ENCODE peak calls at places on chromosome 19, in five cellular contexts. One of them, this sample, is unnamed.

GRCh38 chr19:8569066-8569761 is 8.0 kb downstream of the MYO1F start:
- DNase-seq in A549: peak; percentile 64
- DNase-seq in HepG2: no peak
- DNase-seq in GM12878: peak; percentile 63
- DNase-seq in K562: peak; percentile 80
- DNase-seq in this sample: no peak

GRCh38 chr19:18433039-18433691 is 4.8 kb downstream of the ISYNA1 start:
- DNase-seq in A549: no peak
- DNase-seq in HepG2: no peak
- DNase-seq in GM12878: no peak
- DNase-seq in K562: peak; percentile 54
- DNase-seq in this sample: peak; percentile 70

GRCh38 chr19:55461974-55462628 is 659 bp upstream of the ISOC2 start:
- DNase-seq in A549: peak; percentile 61
- DNase-seq in HepG2: peak; percentile 50
- DNase-seq in GM12878: no peak
- DNase-seq in K562: peak; percentile 75
- DNase-seq in this sample: no peak

GRCh38 chr19:54114340-54114826 is 1.1 kb downstream of the TFPT start:
- DNase-seq in A549: no peak
- DNase-seq in HepG2: no peak
- DNase-seq in GM12878: no peak
- DNase-seq in K562: no peak
- DNase-seq in this sample: peak; percentile 64

GRCh38 chr19:5054551-5055456 is 85.9 kb downstream of the KDM4B start:
- DNase-seq in A549: no peak
- DNase-seq in HepG2: no peak
- DNase-seq in GM12878: no peak
- DNase-seq in K562: no peak
- DNase-seq in this sample: no peak

GRCh38 chr19:55319786-55320185 is 5.4 kb downstream of the TMEM150B start:
- DNase-seq in A549: no peak
- DNase-seq in HepG2: no peak
- DNase-seq in GM12878: no peak
- DNase-seq in K562: peak; percentile 66
- DNase-seq in this sample: peak; percentile 97

GRCh38 chr19:56309511-56310185 is 5.0 kb downstream of the ZSCAN5A start:
- DNase-seq in A549: peak; percentile 64
- DNase-seq in HepG2: peak; percentile 39
- DNase-seq in GM12878: no peak
- DNase-seq in K562: peak; percentile 80
- DNase-seq in this sample: peak; percentile 90

GRCh38 chr19:53813996-53814395 is 10.1 kb downstream of the NLRP12 start:
- DNase-seq in A549: no peak
- DNase-seq in HepG2: no peak
- DNase-seq in GM12878: no peak
- DNase-seq in K562: no peak
- DNase-seq in this sample: no peak

GRCh38 chr19:5683177-5683886 is 2.5 kb downstream of the HSD11B1L start:
- DNase-seq in A549: no peak
- DNase-seq in HepG2: no peak
- DNase-seq in GM12878: no peak
- DNase-seq in K562: no peak
- DNase-seq in this sample: no peak

GRCh38 chr19:53927745-53928144 is 18.7 kb downstream of the CACNG7 start:
- DNase-seq in A549: peak; percentile 61
- DNase-seq in HepG2: peak; percentile 33
- DNase-seq in GM12878: no peak
- DNase-seq in K562: peak; percentile 52
- DNase-seq in this sample: peak; percentile 97

GRCh38 chr19:14476663-14477401 is 1.7 kb upstream of the PTGER1 start:
- DNase-seq in A549: peak; percentile 73
- DNase-seq in HepG2: no peak
- DNase-seq in GM12878: no peak
- DNase-seq in K562: peak; percentile 66
- DNase-seq in this sample: no peak

GRCh38 chr19:5046339-5047039 is 77.6 kb downstream of the KDM4B start:
- DNase-seq in A549: peak; percentile 84
- DNase-seq in HepG2: peak; percentile 87
- DNase-seq in GM12878: no peak
- DNase-seq in K562: no peak
- DNase-seq in this sample: no peak

GRCh38 chr19:5093297-5093858 is 124.5 kb downstream of the KDM4B start:
- DNase-seq in A549: no peak
- DNase-seq in HepG2: no peak
- DNase-seq in GM12878: no peak
- DNase-seq in K562: peak; percentile 53
- DNase-seq in this sample: no peak

GRCh38 chr19:38650911-38651584 is 3.6 kb downstream of the ACTN4 start:
- DNase-seq in A549: peak; percentile 67
- DNase-seq in HepG2: no peak
- DNase-seq in GM12878: no peak
- DNase-seq in K562: no peak
- DNase-seq in this sample: no peak

GRCh38 chr19:16920816-16921529 is 32.2 kb downstream of the F2RL3 start:
- DNase-seq in A549: no peak
- DNase-seq in HepG2: no peak
- DNase-seq in GM12878: no peak
- DNase-seq in K562: peak; percentile 90
- DNase-seq in this sample: no peak

GRCh38 chr19:34837262-34837661 is 64.2 kb upstream of the ZNF599 start:
- DNase-seq in A549: no peak
- DNase-seq in HepG2: no peak
- DNase-seq in GM12878: no peak
- DNase-seq in K562: no peak
- DNase-seq in this sample: no peak

GRCh38 chr19:38224014-38224862 is at the start of gene DPF1:
- DNase-seq in A549: peak; percentile 92
- DNase-seq in HepG2: peak; percentile 78
- DNase-seq in GM12878: peak; percentile 17
- DNase-seq in K562: peak; percentile 96
- DNase-seq in this sample: peak; percentile 94

GRCh38 chr19:17090501-17091074 is 15.0 kb downstream of the MYO9B start:
- DNase-seq in A549: no peak
- DNase-seq in HepG2: no peak
- DNase-seq in GM12878: no peak
- DNase-seq in K562: no peak
- DNase-seq in this sample: no peak

GRCh38 chr19:33750587-33751385 is 45.9 kb upstream of the KCTD15 start:
- DNase-seq in A549: no peak
- DNase-seq in HepG2: no peak
- DNase-seq in GM12878: no peak
- DNase-seq in K562: no peak
- DNase-seq in this sample: no peak

GRCh38 chr19:45311640-45312039 is 11.0 kb downstream of the CKM start:
- DNase-seq in A549: no peak
- DNase-seq in HepG2: peak; percentile 28
- DNase-seq in GM12878: no peak
- DNase-seq in K562: no peak
- DNase-seq in this sample: peak; percentile 52

GRCh38 chr19:5891938-5892771 is 11.4 kb downstream of the NDUFA11 start:
- DNase-seq in A549: peak; percentile 46
- DNase-seq in HepG2: no peak
- DNase-seq in GM12878: no peak
- DNase-seq in K562: peak; percentile 69
- DNase-seq in this sample: peak; percentile 66

GRCh38 chr19:9862897-9863296 is 27.8 kb downstream of the PIN1 start:
- DNase-seq in A549: no peak
- DNase-seq in HepG2: no peak
- DNase-seq in GM12878: no peak
- DNase-seq in K562: no peak
- DNase-seq in this sample: no peak

GRCh38 chr19:31127132-31127967 is 221.9 kb downstream of the TSHZ3 start:
- DNase-seq in A549: peak; percentile 82
- DNase-seq in HepG2: no peak
- DNase-seq in GM12878: no peak
- DNase-seq in K562: no peak
- DNase-seq in this sample: no peak

GRCh38 chr19:29263305-29264080 is 50.5 kb upstream of the UQCRFS1 start:
- DNase-seq in A549: peak; percentile 64
- DNase-seq in HepG2: peak; percentile 11
- DNase-seq in GM12878: no peak
- DNase-seq in K562: peak; percentile 63
- DNase-seq in this sample: peak; percentile 78

GRCh38 chr19:17706750-17707181 is 12.5 kb upstream of the MAP1S start:
- DNase-seq in A549: peak; percentile 43
- DNase-seq in HepG2: peak; percentile 46
- DNase-seq in GM12878: no peak
- DNase-seq in K562: peak; percentile 98
- DNase-seq in this sample: peak; percentile 98

GRCh38 chr19:18800636-18801035 is 9.5 kb upstream of the COMP start:
- DNase-seq in A549: no peak
- DNase-seq in HepG2: no peak
- DNase-seq in GM12878: no peak
- DNase-seq in K562: no peak
- DNase-seq in this sample: no peak

GRCh38 chr19:41917676-41918075 is 10.6 kb downstream of the ERFL start:
- DNase-seq in A549: no peak
- DNase-seq in HepG2: no peak
- DNase-seq in GM12878: no peak
- DNase-seq in K562: no peak
- DNase-seq in this sample: no peak

GRCh38 chr19:50567882-50568281 is 353 bp downstream of the LRRC4B start:
- DNase-seq in A549: no peak
- DNase-seq in HepG2: no peak
- DNase-seq in GM12878: no peak
- DNase-seq in K562: peak; percentile 58
- DNase-seq in this sample: no peak

GRCh38 chr19:50564229-50565105 is 3.8 kb downstream of the LRRC4B start:
- DNase-seq in A549: no peak
- DNase-seq in HepG2: no peak
- DNase-seq in GM12878: no peak
- DNase-seq in K562: no peak
- DNase-seq in this sample: no peak

GRCh38 chr19:50568321-50569022 is at the start of gene LRRC4B:
- DNase-seq in A549: no peak
- DNase-seq in HepG2: no peak
- DNase-seq in GM12878: no peak
- DNase-seq in K562: peak; percentile 73
- DNase-seq in this sample: peak; percentile 85

GRCh38 chr19:50567052-50567841 is 988 bp downstream of the LRRC4B start:
- DNase-seq in A549: peak; percentile 50
- DNase-seq in HepG2: no peak
- DNase-seq in GM12878: no peak
- DNase-seq in K562: peak; percentile 69
- DNase-seq in this sample: peak; percentile 65

GRCh38 chr19:50565984-50566903 is 2.0 kb downstream of the LRRC4B start:
- DNase-seq in A549: no peak
- DNase-seq in HepG2: no peak
- DNase-seq in GM12878: no peak
- DNase-seq in K562: no peak
- DNase-seq in this sample: peak; percentile 85
- TF ChIP-seq JUNB in A549: no peak
- TF ChIP-seq JUNB in HepG2: no peak
- TF ChIP-seq JUNB in GM12878: no peak
- TF ChIP-seq JUNB in K562: no peak
- TF ChIP-seq JUNB in this sample: no peak

GRCh38 chr19:58586131-58586765 is 13.1 kb upstream of the MZF1 start:
- DNase-seq in A549: no peak
- DNase-seq in HepG2: no peak
- DNase-seq in GM12878: no peak
- DNase-seq in K562: peak; percentile 18
- DNase-seq in this sample: no peak
- TF ChIP-seq JUNB in A549: no peak
- TF ChIP-seq JUNB in HepG2: no peak
- TF ChIP-seq JUNB in GM12878: no peak
- TF ChIP-seq JUNB in K562: no peak
- TF ChIP-seq JUNB in this sample: no peak

GRCh38 chr19:2536461-2536860 is 60.5 kb downstream of the GADD45B start:
- DNase-seq in A549: no peak
- DNase-seq in HepG2: no peak
- DNase-seq in GM12878: no peak
- DNase-seq in K562: no peak
- DNase-seq in this sample: no peak
- TF ChIP-seq JUNB in A549: no peak
- TF ChIP-seq JUNB in HepG2: no peak
- TF ChIP-seq JUNB in GM12878: no peak
- TF ChIP-seq JUNB in K562: no peak
- TF ChIP-seq JUNB in this sample: no peak

GRCh38 chr19:12967907-12968306 is 1.5 kb upstream of the DAND5 start:
- DNase-seq in A549: no peak
- DNase-seq in HepG2: no peak
- DNase-seq in GM12878: no peak
- DNase-seq in K562: peak; percentile 3
- DNase-seq in this sample: no peak

GRCh38 chr19:12973236-12973635 is 3.9 kb downstream of the DAND5 start:
- DNase-seq in A549: no peak
- DNase-seq in HepG2: no peak
- DNase-seq in GM12878: no peak
- DNase-seq in K562: peak; percentile 2
- DNase-seq in this sample: no peak

GRCh38 chr19:12965812-12966135 is 3.6 kb upstream of the DAND5 start:
- DNase-seq in A549: no peak
- DNase-seq in HepG2: no peak
- DNase-seq in GM12878: no peak
- DNase-seq in K562: no peak
- DNase-seq in this sample: no peak

GRCh38 chr19:12970070-12970820 is 869 bp downstream of the DAND5 start:
- DNase-seq in A549: no peak
- DNase-seq in HepG2: no peak
- DNase-seq in GM12878: no peak
- DNase-seq in K562: peak; percentile 11
- DNase-seq in this sample: no peak

GRCh38 chr19:12969292-12969988 is at the start of gene DAND5:
- DNase-seq in A549: no peak
- DNase-seq in HepG2: no peak
- DNase-seq in GM12878: no peak
- DNase-seq in K562: peak; percentile 55
- DNase-seq in this sample: peak; percentile 34
- TF ChIP-seq JUNB in A549: no peak
- TF ChIP-seq JUNB in HepG2: no peak
- TF ChIP-seq JUNB in GM12878: no peak
- TF ChIP-seq JUNB in K562: no peak
- TF ChIP-seq JUNB in this sample: no peak